ENCODE peak calls at places on chromosomes 13 and 19, in ten cellular contexts. S is IMR-90, O is kidney epithelial cell, I is nephron progenitor cell, A is HFFc6, C is cardiac muscle cell, F is heart right ventricle, L is tibial nerve, J is pancreas, Z is GM20000. X is an unnamed sample.

GRCh38 chr19:49506575-49507105 is 5.8 kb upstream of the FCGRT start:
- DNase-seq in S (no peak), O (no peak), I (peak; percentile 62), A (no peak), C (peak; percentile 66), F (no peak), L (no peak), J (peak; percentile 86), Z (peak; percentile 84), X (no peak)

GRCh38 chr13:46622918-46623256 is 69.9 kb downstream of the LRCH1 start:
- DNase-seq in S (peak; percentile 84), O (no peak), I (no peak), A (peak; percentile 80), C (peak; percentile 87), F (peak; percentile 63), L (no peak), J (no peak), Z (no peak), X (peak; percentile 63)

GRCh38 chr19:53659292-53659691 is 27.5 kb downstream of the DPRX start:
- DNase-seq in S (no peak), O (no peak), I (peak; percentile 15), A (no peak), C (peak; percentile 1), F (peak; percentile 41), L (no peak), J (no peak), Z (no peak), X (no peak)

GRCh38 chr13:45623516-45624090 is 8.1 kb upstream of the ERICH6B start:
- DNase-seq in S (peak; percentile 16), O (no peak), I (no peak), A (no peak), C (peak; percentile 29), F (no peak), L (no peak), J (no peak), Z (peak; percentile 43), X (no peak)

GRCh38 chr13:90105881-90106496 is 1241.5 kb upstream of the MIR17HG start:
- DNase-seq in S (no peak), O (no peak), I (no peak), A (no peak), C (peak; percentile 59), F (no peak), L (no peak), J (no peak), Z (no peak), X (peak; percentile 3)

GRCh38 chr19:30445385-30445784 is 73.2 kb downstream of the ZNF536 start:
- DNase-seq in S (no peak), O (no peak), I (no peak), A (no peak), C (no peak), F (no peak), L (no peak), J (no peak), Z (no peak), X (no peak)

GRCh38 chr13:89514534-89515312 is 1832.8 kb upstream of the MIR17HG start:
- DNase-seq in S (peak; percentile 8), O (peak; percentile 39), I (no peak), A (no peak), C (peak; percentile 33), F (peak; percentile 8), L (no peak), J (no peak), Z (no peak), X (no peak)

GRCh38 chr19:12325690-12326089 is 7.7 kb downstream of the ZNF563 start:
- DNase-seq in S (no peak), O (no peak), I (no peak), A (no peak), C (no peak), F (no peak), L (no peak), J (no peak), Z (no peak), X (no peak)

GRCh38 chr19:37583340-37583739 is 11.3 kb downstream of the ZNF571 start:
- DNase-seq in S (no peak), O (no peak), I (no peak), A (no peak), C (no peak), F (no peak), L (no peak), J (no peak), Z (no peak), X (no peak)

GRCh38 chr13:66560189-66560588 is 669.9 kb downstream of the PCDH9 start:
- DNase-seq in S (no peak), O (no peak), I (no peak), A (no peak), C (peak; percentile 9), F (no peak), L (no peak), J (no peak), Z (no peak), X (no peak)

DNA sequence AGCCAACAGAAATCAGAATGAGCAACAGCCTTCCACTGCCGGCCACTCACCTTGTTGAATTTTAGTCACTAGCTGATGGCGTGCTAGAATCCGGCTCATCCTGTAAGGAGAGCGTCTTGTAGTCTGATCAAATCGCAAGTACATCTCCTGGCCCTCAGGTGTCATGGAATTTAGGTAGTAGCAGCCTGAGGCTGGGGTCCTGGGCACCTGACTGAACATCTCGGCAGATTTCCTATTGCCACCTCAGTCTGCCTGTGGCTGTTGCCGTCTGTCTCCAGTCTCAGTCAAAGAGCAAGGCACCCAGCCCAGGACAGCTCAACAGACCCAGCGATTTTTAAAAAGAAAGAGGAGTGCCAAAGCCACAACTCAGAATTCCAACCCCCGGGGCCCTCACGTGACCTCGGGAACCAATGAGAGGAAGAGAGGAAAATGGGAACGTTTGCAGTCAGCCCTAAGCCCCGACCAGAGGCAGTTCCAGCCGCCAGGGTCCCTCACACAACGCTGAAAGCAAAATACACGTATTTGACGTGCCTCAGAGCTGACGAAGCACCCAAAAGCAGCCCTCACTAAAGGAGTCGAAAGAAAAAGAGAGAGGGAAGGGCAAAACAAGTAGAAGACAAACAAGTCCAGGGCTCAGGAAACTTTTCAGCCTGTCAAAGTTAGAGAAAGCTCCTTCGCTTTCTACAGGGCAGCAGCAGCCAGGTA is at the start of gene STARD13:
- DNase-seq in S (peak; percentile 98), O (peak; percentile 80), I (peak; percentile 79), A (peak; percentile 98), C (peak; percentile 98), F (peak; percentile 97), L (peak; percentile 95), J (peak; percentile 85), Z (peak; percentile 59), X (peak; percentile 96)
- TF ChIP-seq CTCF in S (peak; percentile 64), O (peak; percentile 55), I (no peak), A (peak; percentile 60), C (peak; percentile 51), F (peak; percentile 68), L (peak; percentile 9), J (no peak), Z (no peak), X (peak; percentile 56)

GRCh38 chr13:49554387-49554786 is 31.0 kb downstream of the RCBTB1 start:
- DNase-seq in S (no peak), O (no peak), I (no peak), A (no peak), C (no peak), F (no peak), L (no peak), J (no peak), Z (no peak), X (no peak)
- TF ChIP-seq CTCF in S (no peak), O (no peak), I (no peak), A (no peak), C (no peak), F (no peak), L (no peak), J (no peak), Z (no peak), X (no peak)

GRCh38 chr13:76297331-76297730 is 588.9 kb downstream of the KCTD12 start:
- DNase-seq in S (no peak), O (no peak), I (no peak), A (no peak), C (no peak), F (no peak), L (no peak), J (no peak), Z (no peak), X (no peak)
- TF ChIP-seq CTCF in S (no peak), O (no peak), I (no peak), A (no peak), C (no peak), F (no peak), L (no peak), J (no peak), Z (no peak), X (no peak)

GRCh38 chr19:7494416-7495098 is 5.7 kb upstream of the PEX11G start:
- DNase-seq in S (no peak), O (no peak), I (peak; percentile 31), A (no peak), C (peak; percentile 58), F (peak; percentile 38), L (no peak), J (peak; percentile 66), Z (no peak), X (no peak)
- TF ChIP-seq CTCF in S (no peak), O (no peak), I (no peak), A (peak; percentile 41), C (no peak), F (no peak), L (no peak), J (no peak), Z (no peak), X (no peak)